ENCODE peak calls at places on chromosome 1, in six cellular contexts. R is Caki2; P is HT-29; L is stimulated activated CD4-positive, alpha-beta T cell treated with anti-CD3 and anti-CD28 coated beads, Interleukin-4, amount 100 ng/mL, for 24 hours; J is brain pericyte; O is stimulated activated CD8-positive, alpha-beta memory T cell treated with anti-CD3 and anti-CD28 coated beads, Interleukin-2, amount 100 ng/mL, for 1 hour. F is an unnamed sample.

GRCh38 chr1:15094056-15094455 is 59.5 kb upstream of the TMEM51 start:
- DNase-seq in R (no peak), P (no peak), L (no peak), J (no peak), O (no peak), F (no peak)

GRCh38 chr1:215824245-215824644 is 257.1 kb downstream of the KCTD3 start:
- DNase-seq in R (no peak), P (no peak), L (no peak), J (no peak), O (no peak), F (no peak)

GRCh38 chr1:86082183-86082582 is 74.4 kb downstream of the COL24A1 start:
- DNase-seq in R (no peak), P (peak), L (no peak), J (no peak), O (no peak), F (no peak)

GRCh38 chr1:34858901-34859441 is 578 bp downstream of the SMIM12 start:
- DNase-seq in R (no peak), P (peak), L (peak), J (no peak), O (no peak), F (peak)

GRCh38 chr1:46530791-46531409 is 20.5 kb downstream of the KNCN start:
- DNase-seq in R (no peak), P (peak), L (no peak), J (no peak), O (no peak), F (peak)

GRCh38 chr1:52364235-52364839 is 1.7 kb downstream of the CC2D1B start:
- DNase-seq in R (no peak), P (no peak), L (no peak), J (no peak), O (no peak), F (no peak)

GRCh38 chr1:41483960-41484844 is at the start of gene EDN2:
- DNase-seq in R (peak), P (peak), L (no peak), J (no peak), O (no peak), F (peak)

GRCh38 chr1:68270993-68271392 is 38.7 kb upstream of the WLS start:
- DNase-seq in R (no peak), P (no peak), L (no peak), J (no peak), O (no peak), F (no peak)

GRCh38 chr1:220527279-220528048 is 472 bp upstream of the MARK1 start:
- DNase-seq in R (no peak), P (no peak), L (no peak), J (no peak), O (no peak), F (peak)

GRCh38 chr1:171420810-171421209 is 64.5 kb upstream of the PRRC2C start:
- DNase-seq in R (no peak), P (no peak), L (no peak), J (no peak), O (no peak), F (peak)

GRCh38 chr1:29688477-29689365 is 452.4 kb downstream of the PTPRU start:
- DNase-seq in R (no peak), P (no peak), L (no peak), J (no peak), O (no peak), F (peak)

GRCh38 chr1:114262314-114262960 is 108.8 kb upstream of the SYT6 start:
- DNase-seq in R (no peak), P (no peak), L (no peak), J (no peak), O (no peak), F (no peak)

GRCh38 chr1:58727363-58727762 is 27.5 kb upstream of the MYSM1 start:
- DNase-seq in R (peak), P (no peak), L (no peak), J (no peak), O (no peak), F (peak)

GRCh38 chr1:107767156-107767582 is 197.8 kb downstream of the VAV3 start:
- DNase-seq in R (no peak), P (no peak), L (no peak), J (no peak), O (no peak), F (no peak)

F was measured in SW480.